ENCODE peak calls at places on chromosomes 4 and X, in seven cellular contexts. Q is esophagus squamous epithelium, D is left ventricle myocardium inferior, Y is IMR-90, X is Panc1, E is ovary, S is cardiac muscle cell. R is an unnamed sample. For H3K4me1 and H3K9me3, the result is how much of the 10 kb centered on the place peaks cover.

GRCh38 chr4:2712261-2712842 is 43.8 kb downstream of the TNIP2 start:
- DNase-seq in X (no peak), Q (no peak), S (peak), E (no peak), Y (no peak), D (no peak), R (no peak)

GRCh38 chrX:154350429-154351182 is 23.8 kb downstream of the FLNA start:
- DNase-seq in D (no peak), Y (no peak), S (peak), X (no peak), Q (no peak), E (peak), R (no peak)

GRCh38 chrX:129678176-129678880 is 23.6 kb upstream of the APLN start:
- DNase-seq in S (no peak), D (peak), Q (no peak), Y (no peak), E (peak), X (no peak), R (peak)

GRCh38 chrX:31209005-31209612 is 137.3 kb upstream of the FTHL17 start:
- DNase-seq in Y (peak), D (no peak), E (no peak), Q (no peak), S (no peak), X (no peak), R (no peak)

GRCh38 chr4:105619193-105619931 is 66.9 kb downstream of the ARHGEF38 start:
- DNase-seq in X (no peak), S (peak), D (peak), Y (no peak), Q (peak), E (peak), R (peak)

GRCh38 chr4:92021788-92022187 is 282.0 kb upstream of the GRID2 start:
- DNase-seq in D (no peak), Y (no peak), S (no peak), X (no peak), Q (no peak), E (no peak), R (no peak)

GRCh38 chr4:104524591-104524990 is 29.9 kb upstream of the CXXC4 start:
- DNase-seq in Q (no peak), Y (peak), X (no peak), D (no peak), E (no peak), S (no peak), R (no peak)

GRCh38 chr4:183264614-183265013 is 55.5 kb downstream of the CLDN22 start:
- DNase-seq in E (no peak), X (no peak), Y (peak), D (no peak), S (no peak), Q (no peak), R (no peak)

GRCh38 chr4:17780461-17781071 is 855 bp downstream of the FAM184B start:
- DNase-seq in D (no peak), X (no peak), S (peak), Q (no peak), Y (peak), E (no peak), R (peak)

GRCh38 chr4:29046166-29046565 is 1674.0 kb upstream of the PCDH7 start:
- DNase-seq in S (peak), E (no peak), D (no peak), Y (peak), Q (no peak), X (no peak), R (no peak)

GRCh38 chrX:43140546-43140945 is 362.6 kb upstream of the PPP1R2C start:
- DNase-seq in Y (no peak), Q (no peak), D (no peak), S (no peak), E (no peak), X (no peak), R (no peak)

GRCh38 chrX:24482823-24483410 is 17.8 kb downstream of the PDK3 start:
- DNase-seq in S (no peak), X (no peak), Y (no peak), D (no peak), E (no peak), Q (no peak), R (no peak)

GRCh38 chr4:1113311-1114009 is at the start of gene RNF212:
- DNase-seq in S (peak), E (peak), X (no peak), D (no peak), Y (no peak), Q (no peak), R (no peak)

GRCh38 chr4:151242305-151242704 is 34.7 kb upstream of the PRSS48 start:
- DNase-seq in S (no peak), X (no peak), Y (no peak), Q (no peak), D (no peak), E (no peak), R (no peak)

GRCh38 chr4:60189286-60189685 is 1010.8 kb upstream of the ADGRL3 start:
- DNase-seq in S (no peak), X (no peak), E (no peak), Q (no peak), Y (no peak), D (no peak), R (no peak)

GRCh38 chr4:139951051-139951450 is 202.9 kb downstream of the MAML3 start:
- DNase-seq in S (peak), Y (no peak), E (no peak), D (no peak), Q (no peak), X (no peak), R (no peak)

GRCh38 chr4:89285735-89286134 is 21.9 kb downstream of the GPRIN3 start:
- DNase-seq in X (no peak), D (no peak), S (no peak), E (no peak), Q (no peak), Y (no peak), R (no peak)

GRCh38 chr4:153215976-153216375 is 11.7 kb downstream of the TRIM2 start:
- DNase-seq in Y (no peak), X (no peak), E (no peak), D (no peak), Q (no peak), S (no peak), R (no peak)
- H3K4me1 ChIP-seq in Y (under half), X (under half), E (under half), D (under half), Q (under half), S (under half), R (under half)

GRCh38 chr4:133150643-133151300 is 1.7 kb downstream of the PCDH10 start:
- DNase-seq in S (peak), E (peak), D (no peak), Y (no peak), Q (no peak), X (no peak), R (no peak)
- H3K9me3 ChIP-seq in S (under half), E (under half), D (under half), Y (under half), Q (under half), X (under half), R (under half)

DNA sequence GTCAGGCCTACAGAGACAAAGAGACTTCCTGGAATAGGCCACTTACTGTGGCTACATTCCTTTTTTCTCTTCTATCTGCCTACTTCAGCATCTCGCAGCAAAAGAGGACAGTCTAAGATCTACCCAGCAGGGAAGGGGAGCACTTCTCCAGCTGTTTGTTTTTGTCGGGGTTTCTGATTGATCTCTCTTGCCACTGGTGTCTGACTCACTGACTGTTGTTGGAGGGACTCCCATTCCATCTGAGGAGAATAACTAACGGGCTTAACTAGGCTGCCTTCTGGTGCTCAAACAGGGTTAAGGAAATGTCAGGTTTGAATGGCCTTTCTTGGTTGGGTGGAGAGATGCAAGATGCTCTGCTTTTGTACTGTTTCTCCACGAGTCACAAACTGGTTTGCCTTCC is 100.2 kb upstream of the TMEM164 start:
- DNase-seq in Q (no peak), X (no peak), E (no peak), D (no peak), S (peak), Y (peak), R (no peak)
- TF ChIP-seq CTCF in Q (no peak), X (no peak), E (no peak), D (no peak), S (no peak), Y (no peak), R (no peak)

GRCh38 chr4:7793186-7793585 is 146.5 kb downstream of the AFAP1 start:
- DNase-seq in Q (no peak), S (no peak), E (no peak), X (no peak), Y (no peak), D (no peak), R (no peak)
- H3K4me1 ChIP-seq in Q (under half), S (under half), E (under half), X (under half), Y (under half), D (under half), R (under half)

R was measured in lung.